ENCODE peak calls at places on chromosome 11, in eight cellular contexts. Q, F, P, I, T, U, Y and J are unnamed samples.

GRCh38 chr11:44618561-44619425 is 53.3 kb downstream of the CD82 start:
- DNase-seq in Q (peak; percentile 18), I (no peak), F (no peak), U (no peak), Y (no peak), P (no peak), T (no peak), J (peak; percentile 80)

GRCh38 chr11:8333431-8334401 is 70.0 kb upstream of the LMO1 start:
- DNase-seq in I (no peak), Y (peak; percentile 45), P (no peak), Q (no peak), U (no peak), T (no peak), F (no peak), J (no peak)

GRCh38 chr11:75767228-75767572 is 1.4 kb upstream of the DGAT2 start:
- DNase-seq in I (no peak), F (no peak), P (no peak), T (no peak), Q (no peak), U (no peak), Y (no peak), J (no peak)

GRCh38 chr11:86175585-86175984 is 69.0 kb upstream of the EED start:
- DNase-seq in Y (no peak), I (no peak), T (no peak), Q (no peak), U (no peak), P (no peak), F (no peak), J (no peak)

GRCh38 chr11:76674517-76675400 is 4.2 kb upstream of the LRRC32 start:
- DNase-seq in I (no peak), U (peak; percentile 86), Q (no peak), F (peak; percentile 91), T (no peak), Y (no peak), P (no peak), J (no peak)

GRCh38 chr11:57358543-57358961 is 20.4 kb downstream of the P2RX3 start:
- DNase-seq in Y (no peak), U (no peak), F (no peak), P (no peak), I (no peak), Q (no peak), T (no peak), J (no peak)

GRCh38 chr11:69033431-69033830 is 15.3 kb upstream of the TPCN2 start:
- DNase-seq in T (no peak), F (no peak), Q (no peak), U (no peak), I (no peak), P (no peak), Y (no peak), J (no peak)

GRCh38 chr11:98453378-98453777 is 567.4 kb upstream of the CNTN5 start:
- DNase-seq in F (no peak), I (no peak), U (no peak), T (no peak), Y (no peak), Q (no peak), P (no peak), J (no peak)

GRCh38 chr11:108147150-108147549 is 25.8 kb downstream of the ACAT1 start:
- DNase-seq in T (no peak), Q (no peak), Y (no peak), I (no peak), F (no peak), U (no peak), P (no peak), J (no peak)

GRCh38 chr11:35791088-35791958 is 128.7 kb downstream of the TRIM44 start:
- DNase-seq in T (no peak), F (no peak), I (no peak), Y (peak; percentile 44), U (peak; percentile 37), P (no peak), Q (no peak), J (no peak)

GRCh38 chr11:101797335-101797734 is 117.5 kb upstream of the CEP126 start:
- DNase-seq in U (no peak), Y (no peak), I (no peak), Q (no peak), F (no peak), T (no peak), P (no peak), J (no peak)

GRCh38 chr11:8593455-8593854 is 573 bp downstream of the STK33 start:
- DNase-seq in Y (no peak), I (no peak), P (no peak), U (no peak), T (no peak), Q (no peak), F (peak; percentile 51), J (no peak)

GRCh38 chr11:127238321-127238720 is 237.8 kb upstream of the KIRREL3 start:
- DNase-seq in I (no peak), F (no peak), P (no peak), Y (no peak), T (no peak), U (no peak), Q (no peak), J (no peak)

GRCh38 chr11:31702966-31703365 is 108.2 kb downstream of the PAX6 start:
- DNase-seq in P (no peak), T (no peak), Y (no peak), U (peak; percentile 41), F (no peak), I (no peak), Q (no peak), J (no peak)

GRCh38 chr11:110367571-110367970 is 62.2 kb upstream of the FDX1 start:
- DNase-seq in U (no peak), T (no peak), I (no peak), Y (peak; percentile 15), Q (no peak), P (no peak), F (peak; percentile 52), J (no peak)

GRCh38 chr11:122843281-122844150 is 5.2 kb downstream of the CRTAM start:
- DNase-seq in U (no peak), I (no peak), T (no peak), Y (no peak), Q (peak; percentile 60), F (peak; percentile 51), P (peak; percentile 32), J (no peak)

GRCh38 chr11:35330156-35330889 is 89.0 kb downstream of the SLC1A2 start:
- DNase-seq in F (no peak), T (no peak), Q (no peak), I (no peak), P (no peak), U (no peak), Y (no peak), J (no peak)

GRCh38 chr11:115920841-115921480 is 416.7 kb upstream of the CADM1 start:
- DNase-seq in P (no peak), F (no peak), Y (peak; percentile 77), Q (no peak), U (no peak), T (no peak), I (no peak), J (no peak)

GRCh38 chr11:15557831-15558230 is 443.1 kb downstream of the INSC start:
- DNase-seq in U (no peak), T (no peak), Q (no peak), F (peak; percentile 44), I (no peak), Y (no peak), P (no peak), J (no peak)

GRCh38 chr11:116379185-116379828 is 393.5 kb downstream of the BUD13 start:
- DNase-seq in Q (peak; percentile 48), Y (peak; percentile 32), F (peak; percentile 59), T (no peak), I (no peak), U (no peak), P (no peak), J (no peak)

GRCh38 chr11:62461740-62462522 is 43.1 kb downstream of the SCGB1A1 start:
- DNase-seq in I (no peak), Y (peak; percentile 18), T (no peak), F (no peak), U (no peak), Q (no peak), P (no peak), J (peak; percentile 89)